ENCODE peak calls at places on chromosomes 7 and 10, in ten cellular contexts. One of them, this sample, is unnamed.

GRCh38 chr10:89966211-89966610 is 264.8 kb downstream of the KIF20B start:
- DNase-seq in NCI-H2029 treated with DMSO at 0.1 percent for 48 hours: no peak
- DNase-seq in tibial artery: no peak
- DNase-seq in naive thymus-derived CD8-positive, alpha-beta T cell: no peak
- DNase-seq in GM10248: no peak
- DNase-seq in kidney tubule cell: no peak
- DNase-seq in activated CD8-positive, alpha-beta memory T cell treated with anti-CD3 and anti-CD28 coated beads, Interleukin-2, amount 50 U/mL, for 48 hours: no peak
- DNase-seq in activated CD4-positive, CD25-positive, alpha-beta regulatory T cell: no peak
- DNase-seq in M059J: no peak
- DNase-seq in cardiac fibroblast: no peak
- DNase-seq in this sample: no peak

GRCh38 chr7:84237533-84238173 is 43.1 kb upstream of the SEMA3A start:
- DNase-seq in M059J: peak
- DNase-seq in activated CD4-positive, CD25-positive, alpha-beta regulatory T cell: no peak
- DNase-seq in tibial artery: no peak
- DNase-seq in cardiac fibroblast: peak
- DNase-seq in naive thymus-derived CD8-positive, alpha-beta T cell: no peak
- DNase-seq in kidney tubule cell: peak
- DNase-seq in activated CD8-positive, alpha-beta memory T cell treated with anti-CD3 and anti-CD28 coated beads, Interleukin-2, amount 50 U/mL, for 48 hours: no peak
- DNase-seq in NCI-H2029 treated with DMSO at 0.1 percent for 48 hours: no peak
- DNase-seq in GM10248: no peak
- DNase-seq in this sample: no peak

GRCh38 chr10:61964949-61965693 is 63.6 kb downstream of the ARID5B start:
- DNase-seq in tibial artery: no peak
- DNase-seq in kidney tubule cell: no peak
- DNase-seq in activated CD4-positive, CD25-positive, alpha-beta regulatory T cell: no peak
- DNase-seq in cardiac fibroblast: no peak
- DNase-seq in activated CD8-positive, alpha-beta memory T cell treated with anti-CD3 and anti-CD28 coated beads, Interleukin-2, amount 50 U/mL, for 48 hours: no peak
- DNase-seq in naive thymus-derived CD8-positive, alpha-beta T cell: no peak
- DNase-seq in M059J: no peak
- DNase-seq in GM10248: no peak
- DNase-seq in NCI-H2029 treated with DMSO at 0.1 percent for 48 hours: no peak
- DNase-seq in this sample: no peak

GRCh38 chr10:110326351-110327032 is 21.8 kb upstream of the SMNDC1 start:
- DNase-seq in cardiac fibroblast: peak
- DNase-seq in NCI-H2029 treated with DMSO at 0.1 percent for 48 hours: peak
- DNase-seq in M059J: peak
- DNase-seq in activated CD4-positive, CD25-positive, alpha-beta regulatory T cell: no peak
- DNase-seq in GM10248: peak
- DNase-seq in naive thymus-derived CD8-positive, alpha-beta T cell: no peak
- DNase-seq in tibial artery: no peak
- DNase-seq in activated CD8-positive, alpha-beta memory T cell treated with anti-CD3 and anti-CD28 coated beads, Interleukin-2, amount 50 U/mL, for 48 hours: no peak
- DNase-seq in kidney tubule cell: peak
- DNase-seq in this sample: no peak

GRCh38 chr10:85635650-85636049 is 730.9 kb downstream of the GRID1 start:
- DNase-seq in NCI-H2029 treated with DMSO at 0.1 percent for 48 hours: no peak
- DNase-seq in tibial artery: no peak
- DNase-seq in kidney tubule cell: peak
- DNase-seq in naive thymus-derived CD8-positive, alpha-beta T cell: no peak
- DNase-seq in GM10248: no peak
- DNase-seq in M059J: no peak
- DNase-seq in activated CD4-positive, CD25-positive, alpha-beta regulatory T cell: no peak
- DNase-seq in activated CD8-positive, alpha-beta memory T cell treated with anti-CD3 and anti-CD28 coated beads, Interleukin-2, amount 50 U/mL, for 48 hours: no peak
- DNase-seq in cardiac fibroblast: no peak
- DNase-seq in this sample: no peak

GRCh38 chr7:36387437-36388345 is 2.0 kb upstream of the ANLN start:
- DNase-seq in cardiac fibroblast: no peak
- DNase-seq in kidney tubule cell: peak
- DNase-seq in naive thymus-derived CD8-positive, alpha-beta T cell: no peak
- DNase-seq in M059J: peak
- DNase-seq in activated CD8-positive, alpha-beta memory T cell treated with anti-CD3 and anti-CD28 coated beads, Interleukin-2, amount 50 U/mL, for 48 hours: no peak
- DNase-seq in tibial artery: no peak
- DNase-seq in activated CD4-positive, CD25-positive, alpha-beta regulatory T cell: no peak
- DNase-seq in NCI-H2029 treated with DMSO at 0.1 percent for 48 hours: no peak
- DNase-seq in GM10248: no peak
- DNase-seq in this sample: no peak

GRCh38 chr10:5975641-5976473 is 1.5 kb downstream of the IL15RA start:
- DNase-seq in activated CD8-positive, alpha-beta memory T cell treated with anti-CD3 and anti-CD28 coated beads, Interleukin-2, amount 50 U/mL, for 48 hours: peak
- DNase-seq in activated CD4-positive, CD25-positive, alpha-beta regulatory T cell: peak
- DNase-seq in tibial artery: peak
- DNase-seq in kidney tubule cell: peak
- DNase-seq in naive thymus-derived CD8-positive, alpha-beta T cell: peak
- DNase-seq in M059J: peak
- DNase-seq in GM10248: peak
- DNase-seq in cardiac fibroblast: peak
- DNase-seq in NCI-H2029 treated with DMSO at 0.1 percent for 48 hours: no peak
- DNase-seq in this sample: no peak

GRCh38 chr7:96589038-96589437 is 120.6 kb downstream of the SEM1 start:
- DNase-seq in tibial artery: no peak
- DNase-seq in activated CD8-positive, alpha-beta memory T cell treated with anti-CD3 and anti-CD28 coated beads, Interleukin-2, amount 50 U/mL, for 48 hours: no peak
- DNase-seq in NCI-H2029 treated with DMSO at 0.1 percent for 48 hours: no peak
- DNase-seq in kidney tubule cell: no peak
- DNase-seq in GM10248: no peak
- DNase-seq in naive thymus-derived CD8-positive, alpha-beta T cell: no peak
- DNase-seq in M059J: peak
- DNase-seq in activated CD4-positive, CD25-positive, alpha-beta regulatory T cell: no peak
- DNase-seq in cardiac fibroblast: no peak
- DNase-seq in this sample: no peak

GRCh38 chr7:2063562-2064360 is 169.0 kb downstream of the MAD1L1 start:
- DNase-seq in activated CD8-positive, alpha-beta memory T cell treated with anti-CD3 and anti-CD28 coated beads, Interleukin-2, amount 50 U/mL, for 48 hours: no peak
- DNase-seq in GM10248: no peak
- DNase-seq in M059J: no peak
- DNase-seq in tibial artery: no peak
- DNase-seq in kidney tubule cell: no peak
- DNase-seq in cardiac fibroblast: no peak
- DNase-seq in NCI-H2029 treated with DMSO at 0.1 percent for 48 hours: peak
- DNase-seq in naive thymus-derived CD8-positive, alpha-beta T cell: no peak
- DNase-seq in activated CD4-positive, CD25-positive, alpha-beta regulatory T cell: no peak
- DNase-seq in this sample: no peak

GRCh38 chr10:33398796-33399195 is 64.3 kb upstream of the NRP1 start:
- DNase-seq in GM10248: no peak
- DNase-seq in cardiac fibroblast: no peak
- DNase-seq in activated CD8-positive, alpha-beta memory T cell treated with anti-CD3 and anti-CD28 coated beads, Interleukin-2, amount 50 U/mL, for 48 hours: no peak
- DNase-seq in M059J: no peak
- DNase-seq in kidney tubule cell: no peak
- DNase-seq in tibial artery: no peak
- DNase-seq in activated CD4-positive, CD25-positive, alpha-beta regulatory T cell: no peak
- DNase-seq in naive thymus-derived CD8-positive, alpha-beta T cell: no peak
- DNase-seq in NCI-H2029 treated with DMSO at 0.1 percent for 48 hours: no peak
- DNase-seq in this sample: no peak

GRCh38 chr10:99872367-99873162 is 90.1 kb downstream of the ABCC2 start:
- DNase-seq in NCI-H2029 treated with DMSO at 0.1 percent for 48 hours: no peak
- DNase-seq in GM10248: no peak
- DNase-seq in kidney tubule cell: peak
- DNase-seq in naive thymus-derived CD8-positive, alpha-beta T cell: no peak
- DNase-seq in activated CD8-positive, alpha-beta memory T cell treated with anti-CD3 and anti-CD28 coated beads, Interleukin-2, amount 50 U/mL, for 48 hours: no peak
- DNase-seq in cardiac fibroblast: peak
- DNase-seq in activated CD4-positive, CD25-positive, alpha-beta regulatory T cell: no peak
- DNase-seq in tibial artery: no peak
- DNase-seq in M059J: peak
- DNase-seq in this sample: no peak

GRCh38 chr10:21281173-21281572 is 244.3 kb downstream of the SKIDA1 start:
- DNase-seq in M059J: no peak
- DNase-seq in activated CD8-positive, alpha-beta memory T cell treated with anti-CD3 and anti-CD28 coated beads, Interleukin-2, amount 50 U/mL, for 48 hours: no peak
- DNase-seq in kidney tubule cell: no peak
- DNase-seq in cardiac fibroblast: no peak
- DNase-seq in GM10248: no peak
- DNase-seq in NCI-H2029 treated with DMSO at 0.1 percent for 48 hours: no peak
- DNase-seq in tibial artery: no peak
- DNase-seq in naive thymus-derived CD8-positive, alpha-beta T cell: no peak
- DNase-seq in activated CD4-positive, CD25-positive, alpha-beta regulatory T cell: no peak
- DNase-seq in this sample: no peak

GRCh38 chr10:31353574-31353973 is 34.6 kb downstream of the ZEB1 start:
- DNase-seq in activated CD4-positive, CD25-positive, alpha-beta regulatory T cell: no peak
- DNase-seq in cardiac fibroblast: peak
- DNase-seq in kidney tubule cell: peak
- DNase-seq in tibial artery: no peak
- DNase-seq in M059J: peak
- DNase-seq in NCI-H2029 treated with DMSO at 0.1 percent for 48 hours: no peak
- DNase-seq in GM10248: peak
- DNase-seq in naive thymus-derived CD8-positive, alpha-beta T cell: no peak
- DNase-seq in activated CD8-positive, alpha-beta memory T cell treated with anti-CD3 and anti-CD28 coated beads, Interleukin-2, amount 50 U/mL, for 48 hours: no peak
- DNase-seq in this sample: no peak

GRCh38 chr10:103708627-103709288 is 146.6 kb downstream of the SH3PXD2A start:
- DNase-seq in cardiac fibroblast: no peak
- DNase-seq in GM10248: no peak
- DNase-seq in activated CD8-positive, alpha-beta memory T cell treated with anti-CD3 and anti-CD28 coated beads, Interleukin-2, amount 50 U/mL, for 48 hours: no peak
- DNase-seq in activated CD4-positive, CD25-positive, alpha-beta regulatory T cell: no peak
- DNase-seq in tibial artery: no peak
- DNase-seq in naive thymus-derived CD8-positive, alpha-beta T cell: no peak
- DNase-seq in NCI-H2029 treated with DMSO at 0.1 percent for 48 hours: no peak
- DNase-seq in M059J: no peak
- DNase-seq in kidney tubule cell: no peak
- DNase-seq in this sample: no peak

GRCh38 chr10:73131295-73131694 is 21.0 kb downstream of the NUDT13 start:
- DNase-seq in kidney tubule cell: peak
- DNase-seq in GM10248: no peak
- DNase-seq in activated CD4-positive, CD25-positive, alpha-beta regulatory T cell: no peak
- DNase-seq in activated CD8-positive, alpha-beta memory T cell treated with anti-CD3 and anti-CD28 coated beads, Interleukin-2, amount 50 U/mL, for 48 hours: no peak
- DNase-seq in cardiac fibroblast: no peak
- DNase-seq in naive thymus-derived CD8-positive, alpha-beta T cell: no peak
- DNase-seq in NCI-H2029 treated with DMSO at 0.1 percent for 48 hours: no peak
- DNase-seq in M059J: peak
- DNase-seq in tibial artery: no peak
- DNase-seq in this sample: no peak

GRCh38 chr10:60732240-60733188 is 45.8 kb upstream of the CDK1 start:
- DNase-seq in GM10248: peak
- DNase-seq in cardiac fibroblast: no peak
- DNase-seq in kidney tubule cell: peak
- DNase-seq in activated CD4-positive, CD25-positive, alpha-beta regulatory T cell: no peak
- DNase-seq in M059J: peak
- DNase-seq in naive thymus-derived CD8-positive, alpha-beta T cell: peak
- DNase-seq in activated CD8-positive, alpha-beta memory T cell treated with anti-CD3 and anti-CD28 coated beads, Interleukin-2, amount 50 U/mL, for 48 hours: no peak
- DNase-seq in NCI-H2029 treated with DMSO at 0.1 percent for 48 hours: no peak
- DNase-seq in tibial artery: no peak
- DNase-seq in this sample: no peak

GRCh38 chr10:87862644-87863101 is 660 bp downstream of the KLLN start:
- DNase-seq in NCI-H2029 treated with DMSO at 0.1 percent for 48 hours: no peak
- DNase-seq in cardiac fibroblast: no peak
- DNase-seq in activated CD4-positive, CD25-positive, alpha-beta regulatory T cell: peak
- DNase-seq in tibial artery: no peak
- DNase-seq in activated CD8-positive, alpha-beta memory T cell treated with anti-CD3 and anti-CD28 coated beads, Interleukin-2, amount 50 U/mL, for 48 hours: no peak
- DNase-seq in GM10248: peak
- DNase-seq in M059J: peak
- DNase-seq in naive thymus-derived CD8-positive, alpha-beta T cell: no peak
- DNase-seq in kidney tubule cell: no peak
- DNase-seq in this sample: no peak

GRCh38 chr10:79047875-79048638 is 20.7 kb upstream of the ZMIZ1 start:
- DNase-seq in activated CD8-positive, alpha-beta memory T cell treated with anti-CD3 and anti-CD28 coated beads, Interleukin-2, amount 50 U/mL, for 48 hours: no peak
- DNase-seq in activated CD4-positive, CD25-positive, alpha-beta regulatory T cell: no peak
- DNase-seq in M059J: no peak
- DNase-seq in GM10248: no peak
- DNase-seq in kidney tubule cell: no peak
- DNase-seq in tibial artery: peak
- DNase-seq in NCI-H2029 treated with DMSO at 0.1 percent for 48 hours: no peak
- DNase-seq in naive thymus-derived CD8-positive, alpha-beta T cell: peak
- DNase-seq in cardiac fibroblast: no peak
- DNase-seq in this sample: no peak

GRCh38 chr7:81600608-81601007 is 169.2 kb downstream of the HGF start:
- DNase-seq in kidney tubule cell: no peak
- DNase-seq in activated CD8-positive, alpha-beta memory T cell treated with anti-CD3 and anti-CD28 coated beads, Interleukin-2, amount 50 U/mL, for 48 hours: no peak
- DNase-seq in tibial artery: no peak
- DNase-seq in NCI-H2029 treated with DMSO at 0.1 percent for 48 hours: no peak
- DNase-seq in GM10248: no peak
- DNase-seq in cardiac fibroblast: peak
- DNase-seq in M059J: peak
- DNase-seq in naive thymus-derived CD8-positive, alpha-beta T cell: no peak
- DNase-seq in activated CD4-positive, CD25-positive, alpha-beta regulatory T cell: no peak
- DNase-seq in this sample: no peak

GRCh38 chr7:105643384-105643783 is 62.1 kb upstream of the EFCAB10 start:
- DNase-seq in naive thymus-derived CD8-positive, alpha-beta T cell: no peak
- DNase-seq in tibial artery: no peak
- DNase-seq in GM10248: no peak
- DNase-seq in kidney tubule cell: no peak
- DNase-seq in cardiac fibroblast: no peak
- DNase-seq in activated CD4-positive, CD25-positive, alpha-beta regulatory T cell: no peak
- DNase-seq in NCI-H2029 treated with DMSO at 0.1 percent for 48 hours: no peak
- DNase-seq in activated CD8-positive, alpha-beta memory T cell treated with anti-CD3 and anti-CD28 coated beads, Interleukin-2, amount 50 U/mL, for 48 hours: no peak
- DNase-seq in M059J: no peak
- DNase-seq in this sample: no peak